ENCODE peak calls at places on chromosomes 7 and 10, in five cellular contexts. B, Y, P, Z and W are unnamed samples.

GRCh38 chr7:85600425-85600824 is 413.6 kb upstream of the SEMA3D start:
- DNase-seq in B (no peak), Y (no peak), P (no peak), Z (peak), W (no peak)

GRCh38 chr7:39691821-39692220 is 68.4 kb downstream of the RALA start:
- DNase-seq in B (no peak), Y (peak), P (no peak), Z (peak), W (no peak)

GRCh38 chr10:132637477-132638129 is 100.0 kb downstream of the INPP5A start:
- DNase-seq in B (no peak), Y (peak), P (peak), Z (peak), W (peak)

GRCh38 chr10:132565516-132566209 is 28.1 kb downstream of the INPP5A start:
- DNase-seq in B (no peak), Y (no peak), P (no peak), Z (no peak), W (no peak)

GRCh38 chr7:80047856-80048459 is 86.7 kb upstream of the GNAI1 start:
- DNase-seq in B (no peak), Y (peak), P (no peak), Z (peak), W (no peak)

GRCh38 chr7:51069411-51070083 is 247.1 kb downstream of the COBL start:
- DNase-seq in B (no peak), Y (no peak), P (no peak), Z (no peak), W (no peak)

GRCh38 chr10:22415072-22415471 is 69.8 kb downstream of the SPAG6 start:
- DNase-seq in B (no peak), Y (no peak), P (no peak), Z (no peak), W (no peak)

GRCh38 chr7:66454600-66455225 is 174.0 kb upstream of the KCTD7 start:
- DNase-seq in B (no peak), Y (no peak), P (no peak), Z (no peak), W (no peak)

GRCh38 chr7:128974241-128974934 is 36.7 kb downstream of the IRF5 start:
- DNase-seq in B (no peak), Y (peak), P (no peak), Z (peak), W (no peak)

GRCh38 chr7:1681581-1681980 is 11.5 kb downstream of the ELFN1 start:
- DNase-seq in B (no peak), Y (no peak), P (no peak), Z (no peak), W (no peak)

GRCh38 chr7:69739182-69739581 is 140.9 kb downstream of the AUTS2 start:
- DNase-seq in B (no peak), Y (peak), P (no peak), Z (no peak), W (no peak)

GRCh38 chr7:16961650-16962049 is 79.9 kb upstream of the AGR3 start:
- DNase-seq in B (no peak), Y (peak), P (no peak), Z (peak), W (peak)

GRCh38 chr7:28807396-28807994 is 150.6 kb downstream of the TRIL start:
- DNase-seq in B (no peak), Y (no peak), P (no peak), Z (no peak), W (no peak)

GRCh38 chr10:110176626-110177025 is 30.8 kb upstream of the MXI1 start:
- DNase-seq in B (no peak), Y (no peak), P (no peak), Z (no peak), W (no peak)
- H3K4me3 ChIP-seq in B (no peak), Y (no peak), P (no peak), Z (no peak), W (no peak)

GRCh38 chr7:77838929-77839491 is 40.4 kb downstream of the PHTF2 start:
- DNase-seq in B (no peak), Y (no peak), P (no peak), Z (no peak), W (no peak)

GRCh38 chr7:77837275-77837674 is 38.7 kb downstream of the PHTF2 start:
- DNase-seq in B (no peak), Y (no peak), P (no peak), Z (no peak), W (no peak)

GRCh38 chr7:77837966-77838365 is 39.4 kb downstream of the PHTF2 start:
- DNase-seq in B (no peak), Y (no peak), P (no peak), Z (no peak), W (no peak)

GRCh38 chr7:77843194-77843593 is 44.6 kb downstream of the PHTF2 start:
- DNase-seq in B (no peak), Y (no peak), P (no peak), Z (no peak), W (no peak)

GRCh38 chr7:77839919-77840318 is 41.3 kb downstream of the PHTF2 start:
- DNase-seq in B (no peak), Y (no peak), P (no peak), Z (no peak), W (no peak)
- H3K4me3 ChIP-seq in B (no peak), Y (no peak), P (no peak), Z (no peak), W (no peak)

GRCh38 chr10:45370202-45370955 is 3.6 kb upstream of the ALOX5 start:
- DNase-seq in B (no peak), Y (no peak), P (no peak), Z (no peak), W (no peak)

GRCh38 chr10:45373783-45374450 is at the start of gene ALOX5:
- DNase-seq in B (peak), Y (no peak), P (peak), Z (no peak), W (no peak)

GRCh38 chr10:45373003-45373782 is 823 bp upstream of the ALOX5 start:
- DNase-seq in B (no peak), Y (no peak), P (peak), Z (no peak), W (no peak)

GRCh38 chr10:45371555-45371954 is 2.5 kb upstream of the ALOX5 start:
- DNase-seq in B (no peak), Y (no peak), P (no peak), Z (no peak), W (no peak)

DNA sequence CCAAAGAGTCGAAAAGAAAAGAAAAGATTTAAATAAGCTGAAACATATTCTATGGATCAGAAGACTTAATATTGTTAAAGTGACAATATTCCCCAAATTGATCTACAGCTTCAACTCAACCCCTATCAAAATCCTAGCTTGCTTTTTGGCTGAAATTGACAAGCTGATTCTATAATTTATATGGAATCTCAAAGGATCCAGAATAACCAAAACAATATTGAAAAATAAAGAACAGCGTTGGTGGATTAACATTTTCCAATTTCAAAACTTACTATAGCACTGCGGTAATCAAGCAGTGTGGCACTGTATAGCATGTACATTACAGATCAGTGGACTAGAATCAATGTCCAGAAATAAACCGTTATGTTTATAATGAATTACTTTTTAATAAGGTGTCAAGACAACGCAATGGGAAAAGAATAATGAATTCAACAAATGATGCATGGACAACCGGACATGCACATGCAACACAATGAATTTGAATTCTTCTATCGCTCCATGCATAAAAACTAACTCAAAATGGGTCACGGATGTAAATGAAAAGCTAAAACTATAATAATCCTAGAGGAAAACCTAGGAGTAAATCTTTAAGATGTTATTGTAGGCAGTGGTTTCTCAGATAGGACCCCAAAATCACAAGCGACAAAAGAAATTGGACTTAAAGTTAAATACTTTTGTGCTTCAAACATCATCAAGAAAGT is 1.6 kb upstream of the ALOX5 start:
- DNase-seq in B (no peak), Y (no peak), P (no peak), Z (no peak), W (no peak)
- H3K4me3 ChIP-seq in B (no peak), Y (no peak), P (no peak), Z (no peak), W (no peak)

DNA sequence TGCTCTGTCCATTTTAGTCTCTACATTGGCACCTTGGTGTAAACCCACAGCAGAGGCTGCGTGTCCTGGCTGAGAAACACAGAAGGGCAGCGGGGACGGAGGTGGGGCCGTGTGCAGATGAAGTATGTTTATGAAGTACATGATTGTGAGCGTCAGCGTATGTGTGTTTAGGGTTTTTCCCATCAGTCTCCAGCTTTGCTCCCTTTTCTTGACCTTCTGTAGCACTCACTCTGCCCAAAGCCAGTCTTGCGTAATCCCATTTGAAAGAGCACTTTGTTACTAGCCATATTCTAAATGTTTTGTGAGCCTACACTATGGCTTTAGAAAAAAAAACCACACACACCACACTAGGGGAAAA is 750.8 kb upstream of the SORCS1 start:
- DNase-seq in B (no peak), Y (peak), P (no peak), Z (no peak), W (peak)
- H3K4me3 ChIP-seq in B (peak), Y (peak), P (no peak), Z (no peak), W (peak)

DNA sequence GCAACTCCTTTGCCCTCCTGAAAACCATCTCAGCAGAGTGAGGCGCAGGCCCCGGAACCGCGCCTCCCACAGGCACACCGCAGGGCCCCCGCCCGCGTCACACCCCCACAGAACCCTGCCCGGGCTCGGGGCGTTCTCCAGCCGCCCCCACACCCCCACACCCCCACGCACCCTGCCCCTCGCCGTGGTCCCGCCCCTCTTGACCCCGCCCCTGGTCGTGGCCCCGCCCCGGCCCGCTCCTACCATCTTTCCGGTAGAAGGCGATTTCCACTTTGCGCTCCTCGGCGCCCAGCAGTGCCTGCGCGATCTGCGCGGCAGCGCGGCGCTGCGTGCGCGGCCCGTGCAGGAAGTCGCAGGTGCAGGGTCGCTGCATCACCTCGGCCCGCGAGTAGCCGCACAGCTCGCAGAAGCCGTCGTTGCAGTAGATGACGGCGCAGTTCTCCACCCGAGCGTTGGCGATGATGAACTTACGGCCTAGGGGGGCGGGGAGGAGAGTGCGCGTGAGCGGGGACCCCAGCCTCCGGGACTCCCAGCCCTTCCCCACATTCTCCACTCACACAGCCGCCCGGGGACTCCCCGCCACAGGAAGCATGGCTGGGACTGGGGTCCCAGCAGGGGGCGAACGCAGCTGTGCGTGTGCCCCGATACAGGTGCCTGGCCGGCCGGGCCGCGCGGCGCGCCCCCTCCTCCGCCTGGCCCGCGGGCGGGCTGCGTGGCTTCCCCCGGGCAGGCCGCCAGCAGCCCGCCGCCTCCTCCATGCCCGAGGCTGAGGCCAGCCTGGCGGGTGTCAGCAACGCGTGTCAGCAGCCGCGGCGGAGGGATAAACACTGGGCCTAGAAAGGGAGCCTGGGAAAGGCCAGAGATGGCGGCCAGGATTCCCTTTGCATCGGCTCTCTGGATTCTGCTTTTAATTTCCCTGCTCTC is 3.4 kb downstream of the KCNH2 start:
- DNase-seq in B (peak), Y (no peak), P (peak), Z (peak), W (no peak)
- H3K4me3 ChIP-seq in B (peak), Y (peak), P (peak), Z (peak), W (peak)

GRCh38 chr10:52316005-52316404 is 1.9 kb downstream of the DKK1 start:
- DNase-seq in B (no peak), Y (no peak), P (no peak), Z (peak), W (no peak)

GRCh38 chr10:52313350-52314006 is 603 bp upstream of the DKK1 start:
- DNase-seq in B (peak), Y (no peak), P (no peak), Z (peak), W (no peak)

GRCh38 chr10:52314007-52314821 is at the start of gene DKK1:
- DNase-seq in B (peak), Y (peak), P (no peak), Z (peak), W (no peak)

GRCh38 chr10:52314822-52315552 is 906 bp downstream of the DKK1 start:
- DNase-seq in B (no peak), Y (peak), P (no peak), Z (peak), W (no peak)

DNA sequence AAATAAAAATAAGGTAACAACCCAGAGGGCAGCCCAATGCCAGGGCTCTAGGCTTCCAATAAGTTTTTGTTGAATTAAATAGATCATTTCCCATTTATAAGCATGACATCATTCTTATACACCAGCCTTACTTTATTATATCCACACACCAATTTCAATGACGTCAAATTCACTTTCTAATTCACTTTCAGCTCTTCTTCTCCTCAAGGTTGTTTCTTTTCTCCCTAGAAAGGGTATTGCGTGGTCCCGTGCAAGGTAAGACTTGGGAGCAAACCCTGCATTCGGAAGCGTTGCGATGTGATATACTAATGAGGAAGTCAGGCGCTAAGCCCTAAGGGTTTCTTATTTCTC is 1.1 kb upstream of the DKK1 start:
- DNase-seq in B (no peak), Y (no peak), P (no peak), Z (peak), W (no peak)
- H3K4me3 ChIP-seq in B (peak), Y (peak), P (no peak), Z (peak), W (peak)